ENCODE peak calls at places on chromosome 12, in six cellular contexts. N, M, S, Q, J and A are unnamed samples.

GRCh38 chr12:112327209-112327930 is 54.9 kb downstream of the HECTD4 start:
- DNase-seq in Q (no peak), M (no peak), S (no peak), J (no peak), N (no peak), A (no peak)

GRCh38 chr12:105189293-105189692 is 46.7 kb downstream of the APPL2 start:
- DNase-seq in S (no peak), M (no peak), J (no peak), N (no peak), Q (no peak), A (no peak)

GRCh38 chr12:49872381-49872780 is 29.5 kb upstream of the BCDIN3D start:
- DNase-seq in S (no peak), M (no peak), N (no peak), Q (no peak), J (no peak), A (peak)

GRCh38 chr12:5428332-5429221 is 3.3 kb upstream of the NTF3 start:
- DNase-seq in J (no peak), S (peak), Q (peak), N (no peak), M (peak), A (no peak)

GRCh38 chr12:46342562-46343033 is 30.0 kb downstream of the SLC38A2 start:
- DNase-seq in Q (peak), M (peak), N (no peak), S (no peak), J (peak), A (no peak)

GRCh38 chr12:110012137-110012536 is 12.9 kb downstream of the ANKRD13A start:
- DNase-seq in Q (peak), J (no peak), M (peak), S (no peak), N (no peak), A (no peak)

GRCh38 chr12:95633049-95633545 is 81.8 kb upstream of the USP44 start:
- DNase-seq in N (no peak), Q (peak), J (peak), S (no peak), M (peak), A (no peak)

GRCh38 chr12:44379827-44380226 is 496.3 kb downstream of the NELL2 start:
- DNase-seq in Q (no peak), S (no peak), N (no peak), M (no peak), J (no peak), A (no peak)

GRCh38 chr12:3218846-3219632 is 141.9 kb downstream of the TSPAN9 start:
- DNase-seq in Q (no peak), S (no peak), M (no peak), N (no peak), J (no peak), A (no peak)

GRCh38 chr12:26874501-26875296 is 41.7 kb upstream of the ITPR2 start:
- DNase-seq in S (no peak), J (no peak), M (no peak), Q (no peak), N (no peak), A (no peak)

GRCh38 chr12:91317324-91317723 is 134.7 kb upstream of the DCN start:
- DNase-seq in J (no peak), N (no peak), S (no peak), M (no peak), Q (peak), A (no peak)

GRCh38 chr12:58424735-58425379 is 483.5 kb downstream of the ATP23 start:
- DNase-seq in N (no peak), J (no peak), S (no peak), Q (peak), M (peak), A (no peak)

GRCh38 chr12:48853228-48853688 is 1.3 kb upstream of the DDX23 start:
- DNase-seq in N (peak), J (peak), M (peak), Q (peak), S (peak), A (no peak)

GRCh38 chr12:131091976-131092691 is 138.4 kb downstream of the ADGRD1 start:
- DNase-seq in S (no peak), M (no peak), Q (no peak), N (no peak), J (no peak), A (peak)

GRCh38 chr12:16165506-16165905 is 112.0 kb downstream of the SLC15A5 start:
- DNase-seq in M (peak), S (peak), J (peak), N (no peak), Q (peak), A (no peak)

GRCh38 chr12:54195080-54195479 is 6.3 kb upstream of the SMUG1 start:
- DNase-seq in Q (no peak), J (no peak), S (no peak), N (no peak), M (no peak), A (no peak)

GRCh38 chr12:4701383-4701782 is 18.8 kb upstream of the GALNT8 start:
- DNase-seq in J (no peak), S (no peak), N (no peak), Q (peak), M (peak), A (no peak)

GRCh38 chr12:41956353-41956752 is 188.3 kb downstream of the GXYLT1 start:
- DNase-seq in J (no peak), S (peak), M (peak), Q (no peak), N (no peak), A (no peak)

GRCh38 chr12:2439332-2440100 is 355.3 kb upstream of the FKBP4 start:
- DNase-seq in N (no peak), J (no peak), S (no peak), M (no peak), Q (no peak), A (no peak)

GRCh38 chr12:1644523-1645438 is 15.8 kb downstream of the WNT5B start:
- DNase-seq in N (no peak), J (peak), Q (peak), S (peak), M (peak), A (no peak)

DNA sequence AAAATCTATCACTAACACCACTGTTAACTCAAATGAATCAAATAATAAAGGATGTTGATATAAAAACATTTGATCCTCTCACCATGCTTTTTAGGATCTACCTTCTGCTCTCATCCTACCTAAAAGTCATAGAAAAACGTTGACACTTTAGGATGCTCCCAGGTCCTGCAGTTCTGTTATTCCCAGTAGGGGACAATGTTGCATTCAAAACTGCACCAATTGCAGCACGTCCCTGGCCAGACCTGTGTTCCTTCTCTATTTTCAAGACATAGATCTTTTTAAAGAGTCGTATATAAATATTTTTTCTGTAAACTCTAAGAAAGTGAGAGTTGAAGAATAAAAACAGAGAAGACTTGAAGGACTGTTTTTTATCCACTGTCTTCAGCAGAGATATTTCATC is 8.8 kb downstream of the AICDA start:
- DNase-seq in M (no peak), Q (no peak), N (no peak), J (no peak), S (no peak), A (no peak)
- TF ChIP-seq CTCF in M (peak), Q (peak), N (peak), J (peak), S (no peak), A (peak)

GRCh38 chr12:132243596-132244289 is 85.6 kb downstream of the GALNT9 start:
- DNase-seq in Q (no peak), S (no peak), J (no peak), N (no peak), M (no peak), A (peak)
- TF ChIP-seq CTCF in Q (no peak), S (no peak), J (no peak), N (no peak), M (no peak), A (peak)

GRCh38 chr12:83365317-83365716 is 678.6 kb downstream of the TMTC2 start:
- DNase-seq in Q (no peak), J (no peak), M (no peak), S (no peak), N (no peak), A (no peak)

DNA sequence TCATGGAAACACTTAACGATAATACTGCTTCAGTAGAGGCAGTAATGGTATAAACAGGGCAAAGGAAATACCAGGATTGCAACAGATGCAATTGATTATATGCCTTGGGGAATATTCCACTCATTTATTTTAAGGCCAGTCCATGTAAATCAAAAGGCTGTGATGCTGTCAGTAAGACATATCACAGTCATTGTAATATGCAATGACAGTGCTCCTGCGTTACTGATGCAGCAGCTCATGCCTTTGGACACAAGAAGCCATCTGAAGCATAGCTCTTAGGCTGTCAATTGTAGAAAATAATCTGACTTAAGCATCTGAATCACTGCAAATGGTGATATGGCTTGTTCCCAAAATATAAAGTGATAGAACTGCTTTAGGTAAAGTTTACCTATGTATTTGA is 674.8 kb downstream of the TMTC2 start:
- DNase-seq in J (no peak), M (no peak), S (no peak), N (no peak), Q (no peak), A (no peak)
- TF ChIP-seq CTCF in J (no peak), M (no peak), S (no peak), N (no peak), Q (no peak), A (no peak)

DNA sequence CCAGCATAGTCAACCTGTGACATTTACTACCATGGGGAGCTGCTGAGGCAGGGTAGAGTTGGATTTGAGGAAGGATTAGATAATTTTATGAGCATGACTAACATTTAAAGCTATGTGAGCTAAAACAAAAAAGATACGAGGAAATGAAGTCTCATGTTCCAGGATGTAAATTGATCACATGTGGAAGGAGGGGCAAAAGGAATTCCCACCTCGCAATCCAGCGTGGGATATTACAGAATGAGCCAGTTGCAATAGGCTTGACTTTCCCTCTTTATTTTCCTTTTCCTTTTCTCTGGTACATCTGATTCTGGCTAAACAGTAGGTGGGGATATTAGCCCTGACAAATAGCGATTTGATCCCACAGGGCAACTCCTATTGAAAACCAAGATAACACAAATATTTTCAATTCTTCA is 214.9 kb upstream of the HMGA2 start:
- DNase-seq in N (no peak), M (peak), S (peak), Q (peak), J (peak), A (no peak)
- TF ChIP-seq CTCF in N (peak), M (peak), S (peak), Q (no peak), J (no peak), A (peak)

GRCh38 chr12:82627799-82628198 is 58.9 kb upstream of the TMTC2 start:
- DNase-seq in M (peak), Q (peak), S (peak), N (no peak), J (peak), A (no peak)
- TF ChIP-seq CTCF in M (peak), Q (peak), S (peak), N (peak), J (peak), A (peak)

GRCh38 chr12:56188116-56188785 is 1.0 kb downstream of the SMARCC2 start:
- DNase-seq in S (no peak), M (no peak), Q (no peak), N (no peak), J (no peak), A (no peak)

GRCh38 chr12:56189336-56189917 is at the start of gene SMARCC2:
- DNase-seq in N (peak), S (peak), Q (peak), M (peak), J (peak), A (no peak)

GRCh38 chr12:56190695-56191155 is 1.4 kb upstream of the SMARCC2 start:
- DNase-seq in Q (no peak), M (peak), N (no peak), S (no peak), J (no peak), A (no peak)

GRCh38 chr12:56188786-56189335 is 422 bp downstream of the SMARCC2 start:
- DNase-seq in N (no peak), M (no peak), Q (no peak), J (no peak), S (no peak), A (no peak)

DNA sequence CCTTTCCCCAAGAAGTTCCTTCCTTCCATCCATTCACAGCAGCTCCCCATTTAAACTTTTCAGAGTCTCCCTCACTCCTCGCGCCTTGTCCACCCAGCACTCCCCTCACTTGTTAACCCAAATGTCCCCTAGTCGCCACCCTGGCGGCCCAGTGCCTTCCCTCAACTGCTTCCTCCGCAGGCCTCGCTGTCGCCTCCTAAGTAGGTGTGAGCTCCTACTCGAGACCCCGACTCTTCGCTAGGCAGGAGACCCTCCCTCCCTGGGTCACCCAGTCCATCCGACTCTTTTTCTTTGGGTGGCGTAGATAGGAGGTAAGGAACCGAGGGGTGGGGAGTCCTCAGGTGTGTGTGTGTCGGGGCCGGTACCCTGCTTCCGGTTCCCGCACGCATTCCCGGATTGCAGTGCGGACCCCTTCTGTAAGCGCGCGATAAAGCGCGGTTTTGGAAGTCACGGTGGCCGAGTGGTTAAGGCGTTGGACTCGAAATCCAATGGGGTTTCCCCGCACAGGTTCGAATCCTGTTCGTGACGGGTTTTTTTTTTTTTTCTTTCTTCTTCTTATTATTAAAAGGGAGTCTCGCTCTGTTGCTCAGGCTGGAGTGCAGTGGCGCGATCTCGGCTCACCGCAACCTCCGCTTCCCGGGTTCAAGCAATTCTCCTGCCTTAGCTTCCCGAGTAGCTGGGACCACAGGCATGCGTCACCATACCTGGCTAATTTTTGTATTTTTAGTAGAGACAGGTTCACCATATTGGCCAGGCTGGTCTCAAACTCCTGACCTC is 823 bp upstream of the SMARCC2 start:
- DNase-seq in J (peak), M (peak), S (peak), Q (peak), N (peak), A (no peak)
- TF ChIP-seq CTCF in J (no peak), M (no peak), S (no peak), Q (no peak), N (no peak), A (peak)

DNA sequence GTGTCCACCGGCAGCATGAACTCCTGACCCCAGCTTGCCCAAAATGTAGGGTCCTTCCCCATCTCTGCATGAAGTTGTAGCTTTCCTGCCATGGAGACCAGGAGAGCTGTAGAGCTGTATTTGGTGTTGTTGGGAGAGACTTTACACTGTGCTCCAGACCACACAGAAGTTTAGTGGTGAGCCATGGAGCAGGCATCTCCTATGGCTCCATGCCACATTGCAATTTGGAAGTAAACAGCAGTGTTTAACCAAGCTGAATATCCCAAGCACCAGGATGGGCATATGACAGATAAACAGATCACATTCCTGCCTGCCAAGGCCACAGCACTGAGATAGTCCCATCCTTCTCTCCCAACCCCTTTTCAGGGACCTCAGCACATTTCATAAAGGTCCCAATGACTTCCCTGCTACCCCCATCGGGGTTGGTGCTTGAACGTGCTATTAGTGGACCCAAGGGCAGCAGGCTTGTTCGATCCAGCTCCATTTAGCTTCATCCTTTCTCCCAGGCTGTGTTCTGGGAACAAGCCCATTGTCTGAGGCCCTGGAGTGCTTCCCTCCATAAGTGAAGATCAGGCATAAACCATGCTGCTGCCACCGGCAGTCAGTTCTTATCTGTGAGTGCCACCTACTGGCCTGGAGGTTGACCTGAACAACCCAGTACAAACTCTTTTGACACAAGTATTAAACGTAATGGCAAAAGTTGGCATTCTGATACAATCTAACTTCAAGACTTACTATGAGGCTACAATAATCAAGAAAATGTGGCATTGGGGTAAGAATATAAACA is 172.3 kb upstream of the ATXN7L3B start:
- DNase-seq in M (peak), S (peak), Q (peak), J (peak), N (peak), A (no peak)
- TF ChIP-seq CTCF in M (peak), S (peak), Q (peak), J (peak), N (peak), A (peak)